ENCODE peak calls at places on chromosome 13, in seven cellular contexts. One of them, this sample, is unnamed.

GRCh38 chr13:51945149-51945548 is 66.1 kb downstream of the ATP7B start:
- DNase-seq in HFFc6: no peak
- DNase-seq in NCI-H748 treated with DMSO at 0.1 percent for 48 hours: no peak
- DNase-seq in A172: no peak
- DNase-seq in left cardiac atrium: no peak
- DNase-seq in central memory CD4-positive, alpha-beta T cell: no peak
- DNase-seq in EH: no peak
- DNase-seq in this sample: no peak

GRCh38 chr13:75357576-75358295 is 124.2 kb downstream of the TBC1D4 start:
- DNase-seq in HFFc6: peak
- DNase-seq in NCI-H748 treated with DMSO at 0.1 percent for 48 hours: peak
- DNase-seq in A172: peak
- DNase-seq in left cardiac atrium: peak
- DNase-seq in central memory CD4-positive, alpha-beta T cell: peak
- DNase-seq in EH: peak
- DNase-seq in this sample: peak

GRCh38 chr13:106118050-106118449 is 417.4 kb downstream of the EFNB2 start:
- DNase-seq in HFFc6: no peak
- DNase-seq in NCI-H748 treated with DMSO at 0.1 percent for 48 hours: no peak
- DNase-seq in A172: no peak
- DNase-seq in left cardiac atrium: no peak
- DNase-seq in central memory CD4-positive, alpha-beta T cell: no peak
- DNase-seq in EH: peak
- DNase-seq in this sample: no peak

GRCh38 chr13:51913421-51914136 is 51.8 kb downstream of the CCDC70 start:
- DNase-seq in HFFc6: no peak
- DNase-seq in NCI-H748 treated with DMSO at 0.1 percent for 48 hours: no peak
- DNase-seq in A172: no peak
- DNase-seq in left cardiac atrium: no peak
- DNase-seq in central memory CD4-positive, alpha-beta T cell: no peak
- DNase-seq in EH: peak
- DNase-seq in this sample: no peak

GRCh38 chr13:33676045-33676699 is 141.8 kb upstream of the RFC3 start:
- DNase-seq in HFFc6: peak
- DNase-seq in NCI-H748 treated with DMSO at 0.1 percent for 48 hours: peak
- DNase-seq in A172: peak
- DNase-seq in left cardiac atrium: no peak
- DNase-seq in central memory CD4-positive, alpha-beta T cell: no peak
- DNase-seq in EH: peak
- DNase-seq in this sample: no peak

GRCh38 chr13:20847298-20847697 is 55.2 kb downstream of the XPO4 start:
- DNase-seq in HFFc6: no peak
- DNase-seq in NCI-H748 treated with DMSO at 0.1 percent for 48 hours: no peak
- DNase-seq in A172: no peak
- DNase-seq in left cardiac atrium: no peak
- DNase-seq in central memory CD4-positive, alpha-beta T cell: no peak
- DNase-seq in EH: no peak
- DNase-seq in this sample: no peak

GRCh38 chr13:84126671-84127171 is 244.4 kb upstream of the SLITRK1 start:
- DNase-seq in HFFc6: no peak
- DNase-seq in NCI-H748 treated with DMSO at 0.1 percent for 48 hours: peak
- DNase-seq in A172: no peak
- DNase-seq in left cardiac atrium: no peak
- DNase-seq in central memory CD4-positive, alpha-beta T cell: no peak
- DNase-seq in EH: no peak
- DNase-seq in this sample: peak

GRCh38 chr13:26529441-26529840 is 28.0 kb upstream of the WASF3 start:
- DNase-seq in HFFc6: peak
- DNase-seq in NCI-H748 treated with DMSO at 0.1 percent for 48 hours: no peak
- DNase-seq in A172: peak
- DNase-seq in left cardiac atrium: peak
- DNase-seq in central memory CD4-positive, alpha-beta T cell: no peak
- DNase-seq in EH: peak
- DNase-seq in this sample: peak

GRCh38 chr13:32538234-32538620 is 368 bp downstream of the N4BP2L2 start:
- DNase-seq in HFFc6: peak
- DNase-seq in NCI-H748 treated with DMSO at 0.1 percent for 48 hours: no peak
- DNase-seq in A172: no peak
- DNase-seq in left cardiac atrium: peak
- DNase-seq in central memory CD4-positive, alpha-beta T cell: no peak
- DNase-seq in EH: peak
- DNase-seq in this sample: no peak

GRCh38 chr13:22506286-22506685 is 674.5 kb upstream of the SGCG start:
- DNase-seq in HFFc6: no peak
- DNase-seq in NCI-H748 treated with DMSO at 0.1 percent for 48 hours: no peak
- DNase-seq in A172: no peak
- DNase-seq in left cardiac atrium: no peak
- DNase-seq in central memory CD4-positive, alpha-beta T cell: no peak
- DNase-seq in EH: no peak
- DNase-seq in this sample: peak

GRCh38 chr13:93865235-93865634 is 614.2 kb downstream of the DCT start:
- DNase-seq in HFFc6: no peak
- DNase-seq in NCI-H748 treated with DMSO at 0.1 percent for 48 hours: no peak
- DNase-seq in A172: no peak
- DNase-seq in left cardiac atrium: no peak
- DNase-seq in central memory CD4-positive, alpha-beta T cell: no peak
- DNase-seq in EH: no peak
- DNase-seq in this sample: no peak

GRCh38 chr13:98457053-98457452 is 119.9 kb downstream of the STK24 start:
- DNase-seq in HFFc6: no peak
- DNase-seq in NCI-H748 treated with DMSO at 0.1 percent for 48 hours: no peak
- DNase-seq in A172: no peak
- DNase-seq in left cardiac atrium: peak
- DNase-seq in central memory CD4-positive, alpha-beta T cell: no peak
- DNase-seq in EH: no peak
- DNase-seq in this sample: no peak

GRCh38 chr13:43473437-43473836 is 313.3 kb downstream of the ENOX1 start:
- DNase-seq in HFFc6: no peak
- DNase-seq in NCI-H748 treated with DMSO at 0.1 percent for 48 hours: peak
- DNase-seq in A172: no peak
- DNase-seq in left cardiac atrium: no peak
- DNase-seq in central memory CD4-positive, alpha-beta T cell: no peak
- DNase-seq in EH: no peak
- DNase-seq in this sample: no peak

GRCh38 chr13:73366241-73366640 is 307.4 kb downstream of the KLF5 start:
- DNase-seq in HFFc6: no peak
- DNase-seq in NCI-H748 treated with DMSO at 0.1 percent for 48 hours: no peak
- DNase-seq in A172: no peak
- DNase-seq in left cardiac atrium: no peak
- DNase-seq in central memory CD4-positive, alpha-beta T cell: no peak
- DNase-seq in EH: no peak
- DNase-seq in this sample: no peak

GRCh38 chr13:99721606-99722384 is 220.5 kb downstream of the TM9SF2 start:
- DNase-seq in HFFc6: no peak
- DNase-seq in NCI-H748 treated with DMSO at 0.1 percent for 48 hours: no peak
- DNase-seq in A172: no peak
- DNase-seq in left cardiac atrium: no peak
- DNase-seq in central memory CD4-positive, alpha-beta T cell: no peak
- DNase-seq in EH: no peak
- DNase-seq in this sample: no peak

GRCh38 chr13:87274209-87274819 is 396.9 kb upstream of the SLITRK5 start:
- DNase-seq in HFFc6: no peak
- DNase-seq in NCI-H748 treated with DMSO at 0.1 percent for 48 hours: peak
- DNase-seq in A172: peak
- DNase-seq in left cardiac atrium: no peak
- DNase-seq in central memory CD4-positive, alpha-beta T cell: no peak
- DNase-seq in EH: no peak
- DNase-seq in this sample: peak

GRCh38 chr13:87667686-87668085 is 3.5 kb upstream of the SLITRK5 start:
- DNase-seq in HFFc6: no peak
- DNase-seq in NCI-H748 treated with DMSO at 0.1 percent for 48 hours: no peak
- DNase-seq in A172: no peak
- DNase-seq in left cardiac atrium: no peak
- DNase-seq in central memory CD4-positive, alpha-beta T cell: no peak
- DNase-seq in EH: no peak
- DNase-seq in this sample: no peak

GRCh38 chr13:48739346-48740037 is 85.8 kb downstream of the CYSLTR2 start:
- DNase-seq in HFFc6: no peak
- DNase-seq in NCI-H748 treated with DMSO at 0.1 percent for 48 hours: no peak
- DNase-seq in A172: no peak
- DNase-seq in left cardiac atrium: no peak
- DNase-seq in central memory CD4-positive, alpha-beta T cell: no peak
- DNase-seq in EH: no peak
- DNase-seq in this sample: no peak

GRCh38 chr13:43666403-43666802 is 120.4 kb downstream of the ENOX1 start:
- DNase-seq in HFFc6: no peak
- DNase-seq in NCI-H748 treated with DMSO at 0.1 percent for 48 hours: no peak
- DNase-seq in A172: no peak
- DNase-seq in left cardiac atrium: no peak
- DNase-seq in central memory CD4-positive, alpha-beta T cell: no peak
- DNase-seq in EH: no peak
- DNase-seq in this sample: no peak

GRCh38 chr13:50914848-50915247 is 5.3 kb downstream of the RNASEH2B start:
- DNase-seq in HFFc6: no peak
- DNase-seq in NCI-H748 treated with DMSO at 0.1 percent for 48 hours: no peak
- DNase-seq in A172: peak
- DNase-seq in left cardiac atrium: no peak
- DNase-seq in central memory CD4-positive, alpha-beta T cell: no peak
- DNase-seq in EH: peak
- DNase-seq in this sample: peak

GRCh38 chr13:99639126-99639525 is 137.9 kb downstream of the TM9SF2 start:
- DNase-seq in HFFc6: no peak
- DNase-seq in NCI-H748 treated with DMSO at 0.1 percent for 48 hours: no peak
- DNase-seq in A172: no peak
- DNase-seq in left cardiac atrium: no peak
- DNase-seq in central memory CD4-positive, alpha-beta T cell: no peak
- DNase-seq in EH: no peak
- DNase-seq in this sample: peak

GRCh38 chr13:106088094-106088493 is 447.4 kb downstream of the EFNB2 start:
- DNase-seq in HFFc6: no peak
- DNase-seq in NCI-H748 treated with DMSO at 0.1 percent for 48 hours: no peak
- DNase-seq in A172: no peak
- DNase-seq in left cardiac atrium: no peak
- DNase-seq in central memory CD4-positive, alpha-beta T cell: no peak
- DNase-seq in EH: no peak
- DNase-seq in this sample: peak

GRCh38 chr13:44280461-44280860 is 93.2 kb upstream of the SERP2 start:
- DNase-seq in HFFc6: peak
- DNase-seq in NCI-H748 treated with DMSO at 0.1 percent for 48 hours: no peak
- DNase-seq in A172: peak
- DNase-seq in left cardiac atrium: no peak
- DNase-seq in central memory CD4-positive, alpha-beta T cell: no peak
- DNase-seq in EH: peak
- DNase-seq in this sample: no peak

GRCh38 chr13:65966991-65967451 is 1263.1 kb downstream of the PCDH9 start:
- DNase-seq in HFFc6: peak
- DNase-seq in NCI-H748 treated with DMSO at 0.1 percent for 48 hours: no peak
- DNase-seq in A172: peak
- DNase-seq in left cardiac atrium: no peak
- DNase-seq in central memory CD4-positive, alpha-beta T cell: no peak
- DNase-seq in EH: peak
- DNase-seq in this sample: peak

GRCh38 chr13:98333481-98333880 is 156.4 kb upstream of the RNF113B start:
- DNase-seq in HFFc6: no peak
- DNase-seq in NCI-H748 treated with DMSO at 0.1 percent for 48 hours: no peak
- DNase-seq in A172: no peak
- DNase-seq in left cardiac atrium: no peak
- DNase-seq in central memory CD4-positive, alpha-beta T cell: no peak
- DNase-seq in EH: no peak
- DNase-seq in this sample: no peak

GRCh38 chr13:44068737-44069136 is 189.0 kb downstream of the LACC1 start:
- DNase-seq in HFFc6: peak
- DNase-seq in NCI-H748 treated with DMSO at 0.1 percent for 48 hours: peak
- DNase-seq in A172: peak
- DNase-seq in left cardiac atrium: no peak
- DNase-seq in central memory CD4-positive, alpha-beta T cell: no peak
- DNase-seq in EH: peak
- DNase-seq in this sample: peak

GRCh38 chr13:51202477-51203046 is 19.6 kb upstream of the FAM124A start:
- DNase-seq in HFFc6: no peak
- DNase-seq in NCI-H748 treated with DMSO at 0.1 percent for 48 hours: no peak
- DNase-seq in A172: no peak
- DNase-seq in left cardiac atrium: no peak
- DNase-seq in central memory CD4-positive, alpha-beta T cell: no peak
- DNase-seq in EH: no peak
- DNase-seq in this sample: no peak

GRCh38 chr13:40069173-40070044 is 413.9 kb downstream of the COG6 start:
- DNase-seq in HFFc6: peak
- DNase-seq in NCI-H748 treated with DMSO at 0.1 percent for 48 hours: peak
- DNase-seq in A172: peak
- DNase-seq in left cardiac atrium: peak
- DNase-seq in central memory CD4-positive, alpha-beta T cell: peak
- DNase-seq in EH: peak
- DNase-seq in this sample: peak

GRCh38 chr13:113848431-113849260 is 15.2 kb downstream of the GAS6 start:
- DNase-seq in HFFc6: no peak
- DNase-seq in NCI-H748 treated with DMSO at 0.1 percent for 48 hours: no peak
- DNase-seq in A172: no peak
- DNase-seq in left cardiac atrium: no peak
- DNase-seq in central memory CD4-positive, alpha-beta T cell: no peak
- DNase-seq in EH: no peak
- DNase-seq in this sample: no peak

GRCh38 chr13:100139822-100140221 is 50.9 kb downstream of the PCCA start:
- DNase-seq in HFFc6: no peak
- DNase-seq in NCI-H748 treated with DMSO at 0.1 percent for 48 hours: no peak
- DNase-seq in A172: no peak
- DNase-seq in left cardiac atrium: no peak
- DNase-seq in central memory CD4-positive, alpha-beta T cell: no peak
- DNase-seq in EH: peak
- DNase-seq in this sample: no peak

GRCh38 chr13:111558700-111559088 is 238.3 kb downstream of the TEX29 start:
- DNase-seq in HFFc6: no peak
- DNase-seq in NCI-H748 treated with DMSO at 0.1 percent for 48 hours: no peak
- DNase-seq in A172: no peak
- DNase-seq in left cardiac atrium: no peak
- DNase-seq in central memory CD4-positive, alpha-beta T cell: no peak
- DNase-seq in EH: no peak
- DNase-seq in this sample: no peak

GRCh38 chr13:76937416-76937815 is 10.9 kb upstream of the ACOD1 start:
- DNase-seq in HFFc6: peak
- DNase-seq in NCI-H748 treated with DMSO at 0.1 percent for 48 hours: no peak
- DNase-seq in A172: peak
- DNase-seq in left cardiac atrium: no peak
- DNase-seq in central memory CD4-positive, alpha-beta T cell: no peak
- DNase-seq in EH: peak
- DNase-seq in this sample: peak

GRCh38 chr13:109630281-109630680 is 156.1 kb downstream of the IRS2 start:
- DNase-seq in HFFc6: no peak
- DNase-seq in NCI-H748 treated with DMSO at 0.1 percent for 48 hours: no peak
- DNase-seq in A172: no peak
- DNase-seq in left cardiac atrium: no peak
- DNase-seq in central memory CD4-positive, alpha-beta T cell: no peak
- DNase-seq in EH: no peak
- DNase-seq in this sample: no peak

This sample was measured in astrocyte of the hippocampus.